ENCODE peak calls at places on chromosomes 12 and 14, in five cellular contexts. O, V, K, G and M are unnamed samples.

GRCh38 chr14:91899213-91899612 is 31.9 kb upstream of the TC2N start:
- DNase-seq in V (no peak), G (peak; percentile 70), O (no peak), K (no peak), M (no peak)

GRCh38 chr14:59308706-59309105 is 120.2 kb downstream of the DAAM1 start:
- DNase-seq in V (no peak), G (no peak), K (peak; percentile 57), O (no peak), M (peak; percentile 24)

GRCh38 chr12:92218394-92219077 is 72.9 kb upstream of the BTG1 start:
- DNase-seq in V (no peak), K (no peak), O (no peak), G (no peak), M (peak; percentile 27)

GRCh38 chr14:51783765-51784164 is 76.6 kb upstream of the GNG2 start:
- DNase-seq in G (no peak), V (peak; percentile 32), O (no peak), K (no peak), M (peak; percentile 84)

GRCh38 chr14:102201369-102201748 is 61.7 kb downstream of the WDR20 start:
- DNase-seq in K (no peak), O (no peak), G (no peak), V (no peak), M (no peak)

GRCh38 chr12:3959799-3960560 is 86.8 kb upstream of the PARP11 start:
- DNase-seq in V (no peak), G (no peak), K (no peak), O (no peak), M (no peak)

GRCh38 chr12:101608301-101609133 is 13.7 kb downstream of the MYBPC1 start:
- DNase-seq in V (no peak), K (no peak), O (no peak), G (peak; percentile 85), M (no peak)

GRCh38 chr12:42240131-42240750 is 2.2 kb upstream of the YAF2 start:
- DNase-seq in G (no peak), V (no peak), O (no peak), K (no peak), M (no peak)

GRCh38 chr14:64628940-64629403 is 75.3 kb upstream of the PLEKHG3 start:
- DNase-seq in G (no peak), K (no peak), O (peak; percentile 44), V (peak; percentile 88), M (peak; percentile 96)

GRCh38 chr12:67650127-67650495 is 1.6 kb downstream of the DYRK2 start:
- DNase-seq in V (no peak), K (no peak), O (peak; percentile 19), G (no peak), M (no peak)

GRCh38 chr12:56084958-56085543 is 5.1 kb downstream of the ERBB3 start:
- DNase-seq in K (no peak), V (no peak), G (peak; percentile 46), O (no peak), M (peak; percentile 17)

GRCh38 chr14:61247935-61248334 is 33.2 kb downstream of the TMEM30B start:
- DNase-seq in O (no peak), V (peak; percentile 36), K (no peak), G (no peak), M (peak; percentile 36)

GRCh38 chr12:67784831-67785230 is 136.3 kb downstream of the DYRK2 start:
- DNase-seq in K (no peak), V (no peak), G (no peak), O (no peak), M (no peak)

GRCh38 chr14:70642313-70643235 is 858 bp downstream of the TTC9 start:
- DNase-seq in O (no peak), G (no peak), V (no peak), K (no peak), M (peak; percentile 10)

GRCh38 chr12:30485230-30485890 is 210.3 kb downstream of the IPO8 start:
- DNase-seq in K (no peak), G (no peak), O (no peak), V (no peak), M (no peak)

GRCh38 chr12:63918788-63919300 is 74.3 kb downstream of the SRGAP1 start:
- DNase-seq in K (no peak), V (peak; percentile 74), O (no peak), G (no peak), M (peak; percentile 85)

GRCh38 chr12:80861636-80862378 is 75.9 kb downstream of the LIN7A start:
- DNase-seq in V (no peak), K (no peak), G (no peak), O (no peak), M (peak; percentile 78)

GRCh38 chr14:59632381-59632780 is 55.8 kb upstream of the CCDC175 start:
- DNase-seq in O (no peak), G (peak; percentile 34), V (peak; percentile 16), K (peak; percentile 23), M (peak; percentile 40)

GRCh38 chr12:106034316-106034715 is 104.4 kb downstream of the NUAK1 start:
- DNase-seq in V (no peak), O (no peak), G (no peak), K (no peak), M (no peak)

GRCh38 chr12:128766738-128767501 is 56.8 kb downstream of the SLC15A4 start:
- DNase-seq in K (no peak), G (no peak), V (no peak), O (no peak), M (no peak)

GRCh38 chr12:55250944-55251343 is 6.5 kb downstream of the OR6C74 start:
- DNase-seq in K (no peak), V (no peak), O (no peak), G (no peak), M (no peak)

GRCh38 chr14:37464192-37464858 is 130.7 kb downstream of the FOXA1 start:
- DNase-seq in O (no peak), G (no peak), V (no peak), K (no peak), M (no peak)

GRCh38 chr12:131927110-131928079 is 1.7 kb upstream of the PUS1 start:
- DNase-seq in G (no peak), O (no peak), V (no peak), K (no peak), M (no peak)

GRCh38 chr14:104436741-104437701 is 142.5 kb upstream of the C14orf180 start:
- DNase-seq in K (no peak), V (no peak), G (peak; percentile 23), O (no peak), M (no peak)

GRCh38 chr14:33282811-33283210 is 344.1 kb downstream of the NPAS3 start:
- DNase-seq in G (no peak), V (no peak), O (no peak), K (no peak), M (peak; percentile 80)

GRCh38 chr12:12083688-12084087 is 12.9 kb downstream of the BCL2L14 start:
- DNase-seq in G (no peak), K (no peak), O (no peak), V (no peak), M (no peak)
- H3K27ac ChIP-seq in G (no peak overlapping the region), K (no peak overlapping the region), O (no peak overlapping the region), V (no peak overlapping the region), M (no peak overlapping the region)

DNA sequence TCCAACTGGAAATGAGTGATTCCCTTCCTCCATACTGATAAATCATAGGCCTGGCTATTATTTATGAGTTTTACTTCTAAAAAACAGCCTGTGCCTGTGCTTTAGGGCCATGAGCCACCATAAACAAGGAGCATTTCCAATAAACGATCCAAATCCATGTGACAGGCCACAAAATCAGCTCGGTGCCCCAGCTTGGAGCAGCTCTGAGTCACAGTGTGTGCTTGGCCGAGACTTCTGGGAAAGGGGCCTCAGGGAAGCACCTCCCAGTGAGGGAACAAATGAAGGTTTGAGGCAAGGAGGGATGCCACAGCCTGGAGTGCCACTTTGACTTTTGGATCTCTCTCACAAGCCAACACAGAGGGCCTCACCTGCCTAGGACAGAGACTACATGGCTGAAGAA is 190.4 kb downstream of the NTF3 start:
- DNase-seq in O (no peak), G (no peak), V (no peak), K (no peak), M (no peak)
- H3K27ac ChIP-seq in O (no peak overlapping the region), G (no peak overlapping the region), V (no peak overlapping the region), K (no peak overlapping the region), M (no peak overlapping the region)

DNA sequence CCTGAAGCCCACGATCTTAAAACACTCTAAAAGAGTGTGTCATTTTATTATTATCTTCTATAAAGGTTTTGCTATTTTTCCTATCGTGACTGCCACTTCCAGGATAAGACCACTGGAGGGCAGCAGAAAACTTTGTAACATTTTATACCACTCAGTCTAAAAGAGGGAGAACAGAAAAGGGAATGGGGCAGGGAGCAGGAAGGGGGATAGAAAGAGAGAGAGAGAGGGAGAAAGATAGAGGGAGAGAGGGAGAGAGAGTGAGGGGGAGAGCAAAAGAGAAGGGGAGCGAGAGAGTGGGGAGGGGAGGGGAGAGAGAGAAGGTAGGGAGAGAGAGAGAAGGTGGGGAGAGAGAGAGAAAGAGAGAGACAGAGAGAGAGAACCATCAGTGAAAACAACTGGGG is 2.0 kb upstream of the ART4 start:
- DNase-seq in V (peak; percentile 42), G (peak; percentile 50), K (peak; percentile 32), O (peak; percentile 69), M (peak; percentile 77)
- H3K27ac ChIP-seq in V (no peak overlapping the region), G (no peak overlapping the region), K (no peak overlapping the region), O (peak overlapping the region; percentile 53), M (no peak overlapping the region)

DNA sequence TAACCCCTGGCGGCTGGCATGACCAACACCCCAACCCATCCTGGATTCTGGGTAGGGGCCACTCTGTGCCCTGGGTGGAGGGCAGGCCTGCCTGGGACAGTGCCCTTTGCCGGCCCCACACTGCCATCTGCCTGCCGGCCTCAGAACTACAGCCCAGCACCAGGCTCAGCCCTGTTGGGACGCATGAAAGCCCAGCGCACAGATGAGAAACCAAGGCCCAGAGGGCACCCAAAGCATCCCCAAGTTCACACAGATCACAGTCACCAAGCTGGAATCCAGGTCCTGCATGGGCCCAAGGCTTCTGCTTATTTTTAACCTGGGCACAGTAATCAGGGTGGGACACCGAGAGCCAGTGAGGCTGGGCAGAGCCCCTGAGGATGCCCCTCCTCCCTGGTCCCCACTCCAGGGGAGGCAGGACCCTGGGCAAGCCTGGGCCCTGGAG is 26.2 kb downstream of the RFLNA start:
- DNase-seq in V (peak; percentile 48), K (peak; percentile 25), O (peak; percentile 47), G (peak; percentile 82), M (peak; percentile 72)
- H3K27ac ChIP-seq in V (no peak overlapping the region), K (no peak overlapping the region), O (no peak overlapping the region), G (no peak overlapping the region), M (no peak overlapping the region)